ENCODE peak calls at places on chromosomes 7 and 10, in five cellular contexts. D is kidney tubule cell; A is activated CD8-positive, alpha-beta memory T cell treated with anti-CD3 and anti-CD28 coated beads, Interleukin-2, amount 50 U/mL, for 48 hours; R is T-cell; S is stimulated activated CD4-positive, alpha-beta T cell treated with anti-CD3 and anti-CD28 coated beads, Interleukin-12 subunit alpha, Interleukin-12 subunit beta, amount 100 ng/mL, for 24 hours. E is an unnamed sample.

GRCh38 chr7:83190659-83191389 is 28.1 kb upstream of the PCLO start:
- DNase-seq in A (no peak), R (no peak), S (no peak), D (no peak), E (no peak)

GRCh38 chr7:35869810-35870209 is 69.0 kb downstream of the SEPTIN7 start:
- DNase-seq in R (no peak), A (no peak), S (no peak), D (no peak), E (no peak)

GRCh38 chr10:42428534-42428933 is 209.8 kb downstream of the ZNF33B start:
- DNase-seq in S (no peak), A (no peak), R (no peak), D (peak; percentile 19), E (peak; percentile 66)

GRCh38 chr10:34941471-34942357 is 126.6 kb upstream of the PARD3 start:
- DNase-seq in A (no peak), S (no peak), D (peak; percentile 80), R (no peak), E (no peak)

GRCh38 chr10:91082447-91082846 is 138.0 kb upstream of the PCGF5 start:
- DNase-seq in R (no peak), A (no peak), S (no peak), D (no peak), E (no peak)

GRCh38 chr7:5574770-5575269 is 151.2 kb upstream of the TNRC18 start:
- DNase-seq in R (no peak), D (no peak), A (no peak), S (no peak), E (no peak)

GRCh38 chr10:98376485-98376884 is 38.5 kb downstream of the PYROXD2 start:
- DNase-seq in R (no peak), D (no peak), A (no peak), S (no peak), E (peak; percentile 19)

GRCh38 chr7:14747701-14748100 is 154.8 kb downstream of the DGKB start:
- DNase-seq in D (no peak), S (no peak), A (no peak), R (no peak), E (no peak)

GRCh38 chr7:145909956-145910611 is 206.5 kb upstream of the CNTNAP2 start:
- DNase-seq in A (no peak), D (peak; percentile 78), R (no peak), S (no peak), E (peak; percentile 20)

GRCh38 chr7:39937366-39938153 is 12.5 kb upstream of the CDK13 start:
- DNase-seq in A (no peak), R (no peak), S (no peak), D (no peak), E (no peak)

GRCh38 chr10:56383806-56384205 is 22.7 kb upstream of the ZWINT start:
- DNase-seq in R (no peak), A (no peak), D (no peak), S (no peak), E (no peak)

GRCh38 chr10:83153714-83154113 is 985.6 kb upstream of the GHITM start:
- DNase-seq in D (no peak), A (no peak), R (no peak), S (no peak), E (no peak)

GRCh38 chr7:36312064-36312914 is 77.4 kb upstream of the ANLN start:
- DNase-seq in D (peak; percentile 29), R (peak; percentile 21), S (no peak), A (peak; percentile 47), E (no peak)

GRCh38 chr10:75538144-75538543 is 106.7 kb downstream of the LRMDA start:
- DNase-seq in R (no peak), D (no peak), A (no peak), S (no peak), E (no peak)

GRCh38 chr7:110186334-110186733 is 904.6 kb upstream of the LRRN3 start:
- DNase-seq in D (no peak), S (no peak), A (no peak), R (no peak), E (peak; percentile 73)

GRCh38 chr10:16656886-16657285 is 135.2 kb upstream of the C1QL3 start:
- DNase-seq in S (no peak), D (no peak), R (no peak), A (no peak), E (no peak)

GRCh38 chr7:79434098-79434497 is 19.4 kb downstream of the MAGI2 start:
- DNase-seq in A (no peak), S (no peak), D (peak; percentile 88), R (no peak), E (peak; percentile 70)

GRCh38 chr7:103914147-103914899 is 75.1 kb downstream of the RELN start:
- DNase-seq in D (peak; percentile 19), R (no peak), A (no peak), S (no peak), E (no peak)

GRCh38 chr7:44145969-44146897 is 5.1 kb upstream of the MYL7 start:
- DNase-seq in D (peak; percentile 52), R (peak; percentile 38), S (peak; percentile 22), A (peak; percentile 76), E (no peak)

GRCh38 chr7:155276800-155277375 is 20.8 kb upstream of the INSIG1 start:
- DNase-seq in A (no peak), S (no peak), D (no peak), R (no peak), E (no peak)

GRCh38 chr10:129375912-129376311 is 91.1 kb upstream of the MGMT start:
- DNase-seq in D (no peak), S (no peak), R (no peak), A (no peak), E (no peak)

GRCh38 chr7:151487246-151487645 is 32.4 kb downstream of the RHEB start:
- DNase-seq in S (no peak), A (no peak), D (no peak), R (no peak), E (no peak)

GRCh38 chr10:120018695-120019094 is 126.2 kb downstream of the SEC23IP start:
- DNase-seq in A (no peak), R (no peak), D (no peak), S (no peak), E (no peak)

GRCh38 chr7:19964198-19964597 is 190.8 kb upstream of the TMEM196 start:
- DNase-seq in D (peak; percentile 26), A (no peak), S (no peak), R (no peak), E (no peak)

GRCh38 chr7:74061840-74062539 is 21.6 kb upstream of the LIMK1 start:
- DNase-seq in A (peak; percentile 65), D (peak; percentile 96), S (no peak), R (peak; percentile 58), E (peak; percentile 85)

GRCh38 chr7:44284881-44285541 is 40.4 kb downstream of the CAMK2B start:
- DNase-seq in R (no peak), A (peak; percentile 29), S (no peak), D (no peak), E (no peak)

E was measured in PC-3.